ENCODE peak calls at places on chromosome 19, in five cellular contexts. One of them, this sample, is unnamed.

GRCh38 chr19:46654621-46655152 is 6.3 kb downstream of the DACT3 start:
- DNase-seq in NCI-H2171: no peak
- DNase-seq in neural crest cell: peak
- DNase-seq in neural progenitor cell: peak
- DNase-seq in stimulated activated CD8-positive, alpha-beta memory T cell treated with anti-CD3 and anti-CD28 coated beads, Interleukin-7, amount 100 ng/mL, for 1 hour: no peak
- DNase-seq in this sample: no peak

GRCh38 chr19:10289167-10289835 is 451 bp upstream of the ICAM5 start:
- DNase-seq in NCI-H2171: peak
- DNase-seq in neural crest cell: no peak
- DNase-seq in neural progenitor cell: peak
- DNase-seq in stimulated activated CD8-positive, alpha-beta memory T cell treated with anti-CD3 and anti-CD28 coated beads, Interleukin-7, amount 100 ng/mL, for 1 hour: no peak
- DNase-seq in this sample: peak

GRCh38 chr19:49579947-49580263 is 451 bp downstream of the NOSIP start:
- DNase-seq in NCI-H2171: no peak
- DNase-seq in neural crest cell: no peak
- DNase-seq in neural progenitor cell: no peak
- DNase-seq in stimulated activated CD8-positive, alpha-beta memory T cell treated with anti-CD3 and anti-CD28 coated beads, Interleukin-7, amount 100 ng/mL, for 1 hour: no peak
- DNase-seq in this sample: no peak

GRCh38 chr19:16051254-16052025 is 24.9 kb upstream of the TPM4 start:
- DNase-seq in NCI-H2171: no peak
- DNase-seq in neural crest cell: no peak
- DNase-seq in neural progenitor cell: no peak
- DNase-seq in stimulated activated CD8-positive, alpha-beta memory T cell treated with anti-CD3 and anti-CD28 coated beads, Interleukin-7, amount 100 ng/mL, for 1 hour: no peak
- DNase-seq in this sample: no peak

GRCh38 chr19:50658438-50659317 is 9.4 kb downstream of the C19orf81 start:
- DNase-seq in NCI-H2171: peak
- DNase-seq in neural crest cell: peak
- DNase-seq in neural progenitor cell: peak
- DNase-seq in stimulated activated CD8-positive, alpha-beta memory T cell treated with anti-CD3 and anti-CD28 coated beads, Interleukin-7, amount 100 ng/mL, for 1 hour: peak
- DNase-seq in this sample: no peak

GRCh38 chr19:45250216-45250831 is 747 bp upstream of the MARK4 start:
- DNase-seq in NCI-H2171: no peak
- DNase-seq in neural crest cell: no peak
- DNase-seq in neural progenitor cell: peak
- DNase-seq in stimulated activated CD8-positive, alpha-beta memory T cell treated with anti-CD3 and anti-CD28 coated beads, Interleukin-7, amount 100 ng/mL, for 1 hour: no peak
- DNase-seq in this sample: peak

GRCh38 chr19:44741841-44742352 is 6.6 kb upstream of the BCL3 start:
- DNase-seq in NCI-H2171: peak
- DNase-seq in neural crest cell: no peak
- DNase-seq in neural progenitor cell: peak
- DNase-seq in stimulated activated CD8-positive, alpha-beta memory T cell treated with anti-CD3 and anti-CD28 coated beads, Interleukin-7, amount 100 ng/mL, for 1 hour: no peak
- DNase-seq in this sample: peak

GRCh38 chr19:343941-344624 is 513 bp downstream of the MIER2 start:
- DNase-seq in NCI-H2171: peak
- DNase-seq in neural crest cell: peak
- DNase-seq in neural progenitor cell: peak
- DNase-seq in stimulated activated CD8-positive, alpha-beta memory T cell treated with anti-CD3 and anti-CD28 coated beads, Interleukin-7, amount 100 ng/mL, for 1 hour: no peak
- DNase-seq in this sample: peak

GRCh38 chr19:38839816-38840582 is 8.4 kb upstream of the ECH1 start:
- DNase-seq in NCI-H2171: no peak
- DNase-seq in neural crest cell: no peak
- DNase-seq in neural progenitor cell: no peak
- DNase-seq in stimulated activated CD8-positive, alpha-beta memory T cell treated with anti-CD3 and anti-CD28 coated beads, Interleukin-7, amount 100 ng/mL, for 1 hour: no peak
- DNase-seq in this sample: no peak